ENCODE peak calls at places on chromosomes 11 and 22, in four cellular contexts. O is fibroblast of mammary gland; X is Karpas-422; I is CD8-positive, alpha-beta memory T cell. K is an unnamed sample.

GRCh38 chr11:67562951-67563350 is 20.7 kb upstream of the GSTP1 start:
- DNase-seq in O (no peak), X (no peak), I (no peak), K (no peak)

GRCh38 chr11:14672635-14673034 is 29.0 kb downstream of the PDE3B start:
- DNase-seq in O (peak; percentile 11), X (no peak), I (no peak), K (no peak)

GRCh38 chr11:11171285-11171684 is 181.8 kb downstream of the CSNK2A3 start:
- DNase-seq in O (no peak), X (no peak), I (no peak), K (no peak)

GRCh38 chr11:10394229-10395100 is 60.6 kb upstream of the AMPD3 start:
- DNase-seq in O (peak; percentile 47), X (no peak), I (no peak), K (no peak)

GRCh38 chr11:117481885-117482284 is 154.2 kb downstream of the CEP164 start:
- DNase-seq in O (no peak), X (no peak), I (no peak), K (no peak)

GRCh38 chr11:129817282-129818051 is 1.8 kb downstream of the TMEM45B start:
- DNase-seq in O (no peak), X (no peak), I (no peak), K (no peak)

GRCh38 chr11:94732617-94733292 is 35.4 kb upstream of the AMOTL1 start:
- DNase-seq in O (peak; percentile 55), X (no peak), I (no peak), K (no peak)

GRCh38 chr11:78424334-78425270 is 7.0 kb upstream of the GAB2 start:
- DNase-seq in O (peak; percentile 76), X (no peak), I (no peak), K (peak; percentile 78)

GRCh38 chr22:17366830-17367229 is 2.4 kb upstream of the CECR2 start:
- DNase-seq in O (no peak), X (peak; percentile 74), I (no peak), K (peak; percentile 29)

GRCh38 chr11:36056160-36056751 is 112.4 kb downstream of the LDLRAD3 start:
- DNase-seq in O (peak; percentile 72), X (peak; percentile 77), I (no peak), K (peak; percentile 32)

GRCh38 chr11:128872594-128872993 is 5.5 kb upstream of the KCNJ1 start:
- DNase-seq in O (no peak), X (no peak), I (no peak), K (no peak)

GRCh38 chr22:23779083-23779482 is 6.4 kb downstream of the MMP11 start:
- DNase-seq in O (no peak), X (no peak), I (no peak), K (no peak)

GRCh38 chr11:29328961-29329441 is 687.8 kb downstream of the KCNA4 start:
- DNase-seq in O (peak; percentile 61), X (peak; percentile 60), I (no peak), K (peak; percentile 35)

GRCh38 chr11:46345131-46345597 is 2.1 kb upstream of the DGKZ start:
- DNase-seq in O (no peak), X (peak; percentile 55), I (no peak), K (peak; percentile 76)

GRCh38 chr22:27170491-27170890 is 513.1 kb downstream of the MIAT start:
- DNase-seq in O (peak; percentile 94), X (no peak), I (no peak), K (no peak)

GRCh38 chr11:2885676-2886081 is at the start of gene CDKN1C:
- DNase-seq in O (peak; percentile 44), X (no peak), I (peak; percentile 79), K (peak; percentile 76)

GRCh38 chr11:36376888-36377758 is 81.0 kb downstream of the PRR5L start:
- DNase-seq in O (peak; percentile 41), X (no peak), I (peak; percentile 53), K (no peak)

GRCh38 chr11:67090717-67091116 is 28.3 kb upstream of the KDM2A start:
- DNase-seq in O (no peak), X (no peak), I (no peak), K (no peak)

GRCh38 chr11:83024270-83024854 is 47.3 kb downstream of the RAB30 start:
- DNase-seq in O (no peak), X (no peak), I (no peak), K (no peak)

GRCh38 chr11:83023410-83023809 is 48.3 kb downstream of the RAB30 start:
- DNase-seq in O (no peak), X (peak; percentile 96), I (no peak), K (no peak)

GRCh38 chr11:83025267-83025704 is 46.4 kb downstream of the RAB30 start:
- DNase-seq in O (no peak), X (no peak), I (no peak), K (no peak)

GRCh38 chr11:83026229-83026628 is 45.5 kb downstream of the RAB30 start:
- DNase-seq in O (no peak), X (no peak), I (no peak), K (no peak)

DNA sequence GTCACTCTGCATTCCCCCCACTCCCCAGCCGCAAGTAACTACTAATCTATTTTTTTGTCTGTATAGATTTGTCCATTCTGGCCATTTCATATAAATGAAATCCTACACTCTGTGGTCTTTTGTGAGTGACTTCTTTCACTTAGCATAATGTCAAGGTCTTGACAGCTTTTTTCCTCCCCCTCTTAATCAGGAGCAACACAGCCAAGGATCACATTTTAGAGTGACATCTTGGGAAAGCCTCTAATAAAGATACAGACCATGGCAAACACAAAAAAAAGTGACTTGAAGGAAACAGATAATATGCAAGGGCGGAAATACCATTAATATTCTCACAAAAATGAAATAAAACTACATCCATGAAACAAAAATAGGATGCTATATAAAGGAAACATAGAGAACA is 43.9 kb downstream of the RAB30 start:
- DNase-seq in O (no peak), X (no peak), I (no peak), K (no peak)
- H3K4me3 ChIP-seq in O (no peak overlapping the region), X (peak overlapping the region; percentile 35), I (no peak overlapping the region), K (no peak overlapping the region)

GRCh38 chr11:82858133-82858532 is 42.1 kb downstream of the PRCP start:
- DNase-seq in O (no peak), X (no peak), I (no peak), K (no peak)
- H3K4me3 ChIP-seq in O (no peak overlapping the region), X (no peak overlapping the region), I (no peak overlapping the region), K (no peak overlapping the region)

GRCh38 chr11:114140826-114141225 is 81.3 kb downstream of the ZBTB16 start:
- DNase-seq in O (no peak), X (no peak), I (no peak), K (no peak)
- H3K4me3 ChIP-seq in O (no peak overlapping the region), X (no peak overlapping the region), I (no peak overlapping the region), K (no peak overlapping the region)

GRCh38 chr22:35383679-35384071 is 2.8 kb downstream of the HMOX1 start:
- DNase-seq in O (no peak), X (no peak), I (no peak), K (no peak)
- H3K4me3 ChIP-seq in O (no peak overlapping the region), X (no peak overlapping the region), I (no peak overlapping the region), K (no peak overlapping the region)

GRCh38 chr11:72037554-72038311 is 39.0 kb downstream of the IL18BP start:
- DNase-seq in O (peak; percentile 26), X (peak; percentile 93), I (no peak), K (no peak)
- H3K4me3 ChIP-seq in O (peak overlapping the region; percentile 27), X (peak overlapping the region; percentile 52), I (peak overlapping the region; percentile 68), K (no peak overlapping the region)

GRCh38 chr11:37504925-37505324 is 906.9 kb upstream of the RAG2 start:
- DNase-seq in O (peak; percentile 85), X (no peak), I (no peak), K (no peak)

GRCh38 chr11:37500425-37500824 is 902.4 kb upstream of the RAG2 start:
- DNase-seq in O (no peak), X (no peak), I (no peak), K (no peak)

GRCh38 chr11:37504066-37504611 is 906.1 kb upstream of the RAG2 start:
- DNase-seq in O (peak; percentile 88), X (no peak), I (no peak), K (peak; percentile 86)

GRCh38 chr11:37503411-37504065 is 905.5 kb upstream of the RAG2 start:
- DNase-seq in O (peak; percentile 2), X (no peak), I (no peak), K (peak; percentile 47)

GRCh38 chr11:37502202-37502601 is 904.2 kb upstream of the RAG2 start:
- DNase-seq in O (peak; percentile 3), X (no peak), I (no peak), K (peak; percentile 17)
- H3K4me3 ChIP-seq in O (no peak overlapping the region), X (no peak overlapping the region), I (no peak overlapping the region), K (no peak overlapping the region)

GRCh38 chr11:12508151-12508740 is 130.9 kb downstream of the PARVA start:
- DNase-seq in O (peak; percentile 81), X (no peak), I (no peak), K (no peak)
- H3K4me3 ChIP-seq in O (peak overlapping the region; percentile 11), X (no peak overlapping the region), I (no peak overlapping the region), K (no peak overlapping the region)

GRCh38 chr11:127255239-127255638 is 254.7 kb upstream of the KIRREL3 start:
- DNase-seq in O (no peak), X (no peak), I (no peak), K (no peak)
- H3K4me3 ChIP-seq in O (no peak overlapping the region), X (no peak overlapping the region), I (no peak overlapping the region), K (no peak overlapping the region)

DNA sequence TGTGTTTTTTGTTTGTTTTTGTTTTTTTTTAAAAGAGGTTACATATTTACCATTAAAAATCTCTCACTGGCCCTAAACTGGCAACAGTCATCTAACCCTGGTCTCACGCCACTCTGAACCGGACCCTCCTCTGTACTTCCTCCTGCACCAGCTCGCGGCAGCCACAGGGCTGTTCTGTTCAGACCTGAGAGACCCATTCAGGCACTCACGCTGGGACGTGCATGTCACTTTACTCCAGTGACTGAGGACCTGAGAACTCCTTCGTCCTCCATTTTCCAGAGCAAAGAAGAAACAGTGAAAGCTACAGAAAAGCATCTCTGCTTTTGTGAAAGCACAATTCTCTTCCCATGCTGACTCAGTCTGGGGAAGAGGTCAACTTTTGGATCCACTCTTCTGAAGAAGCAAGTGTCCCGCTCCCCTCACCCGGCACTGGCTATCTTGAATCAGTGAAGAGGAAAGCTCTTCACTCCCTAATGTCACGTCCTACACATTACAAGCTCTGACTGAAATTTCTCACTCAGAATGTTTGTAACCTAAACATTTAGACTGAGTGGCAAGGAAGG is 24.6 kb downstream of the PISD start:
- DNase-seq in O (peak; percentile 28), X (peak; percentile 88), I (no peak), K (peak; percentile 91)
- H3K4me3 ChIP-seq in O (no peak overlapping the region), X (peak overlapping the region; percentile 84), I (no peak overlapping the region), K (peak overlapping the region; percentile 74)

DNA sequence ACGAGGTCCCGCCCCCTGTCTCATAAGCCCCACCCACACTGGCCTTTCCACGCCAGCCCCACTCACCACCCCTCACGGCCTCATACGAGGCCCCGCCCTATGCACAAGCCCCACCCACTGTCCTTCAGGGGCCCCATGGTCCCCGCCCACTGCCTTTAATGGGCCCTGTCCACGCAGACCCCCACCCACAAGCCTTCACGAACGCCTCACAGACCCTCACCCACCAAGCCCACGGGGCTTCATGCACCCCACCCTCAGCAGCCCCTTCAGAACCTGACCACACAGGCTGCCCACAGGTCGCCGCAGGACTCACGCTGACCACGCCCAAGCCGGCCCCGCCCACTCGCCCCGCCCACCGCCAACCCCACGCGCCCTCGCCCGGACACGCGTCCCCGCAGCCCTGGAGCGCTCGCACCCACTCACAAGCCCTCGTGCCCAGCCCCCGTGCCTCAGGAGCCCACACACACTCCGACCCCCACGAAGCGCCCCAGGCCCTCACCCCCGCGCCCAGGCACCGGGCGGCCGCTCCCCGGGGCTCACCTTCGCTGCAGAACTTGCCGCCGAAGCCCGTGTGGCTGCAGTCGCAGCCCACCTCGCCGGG is 10.5 kb downstream of the NRXN2 start:
- DNase-seq in O (no peak), X (no peak), I (no peak), K (no peak)
- H3K4me3 ChIP-seq in O (no peak overlapping the region), X (no peak overlapping the region), I (no peak overlapping the region), K (no peak overlapping the region)

K was measured in GM12865.